ENCODE peak calls at places on chromosomes 5 and 9, in seven cellular contexts. X is neural progenitor cell, K is heart right ventricle, O is cardiac muscle cell, I is IMR-90, Z is DND-41, Y is endodermal cell. R is an unnamed sample.

GRCh38 chr9:96157675-96158074 is 144.3 kb downstream of the HSD17B3 start:
- DNase-seq in X (no peak), K (no peak), O (no peak), I (no peak), Z (no peak), Y (no peak), R (no peak)

GRCh38 chr9:100670719-100671118 is 92.8 kb downstream of the CAVIN4 start:
- DNase-seq in X (no peak), K (no peak), O (no peak), I (no peak), Z (no peak), Y (peak; percentile 52), R (no peak)

GRCh38 chr5:17185776-17186175 is 31.7 kb upstream of the BASP1 start:
- DNase-seq in X (no peak), K (no peak), O (no peak), I (peak; percentile 98), Z (no peak), Y (no peak), R (no peak)

GRCh38 chr9:82549174-82549821 is 513.6 kb downstream of the RASEF start:
- DNase-seq in X (no peak), K (no peak), O (no peak), I (no peak), Z (no peak), Y (peak; percentile 58), R (no peak)

GRCh38 chr5:176810084-176810597 is at the start of gene UNC5A:
- DNase-seq in X (peak; percentile 88), K (peak; percentile 20), O (peak; percentile 77), I (peak; percentile 17), Z (no peak), Y (peak; percentile 91), R (no peak)

GRCh38 chr9:89786650-89787049 is 181.8 kb downstream of the GADD45G start:
- DNase-seq in X (no peak), K (peak; percentile 46), O (no peak), I (no peak), Z (no peak), Y (peak; percentile 13), R (no peak)

GRCh38 chr5:56947052-56947451 is 4.9 kb downstream of the MIER3 start:
- DNase-seq in X (no peak), K (no peak), O (no peak), I (no peak), Z (no peak), Y (no peak), R (no peak)

GRCh38 chr5:179190851-179191505 is 130.8 kb downstream of the ZNF354C start:
- DNase-seq in X (no peak), K (no peak), O (no peak), I (no peak), Z (no peak), Y (no peak), R (peak; percentile 56)

GRCh38 chr5:176187276-176188062 is 50.8 kb upstream of the SIMC1 start:
- DNase-seq in X (no peak), K (no peak), O (no peak), I (no peak), Z (no peak), Y (peak; percentile 76), R (no peak)

GRCh38 chr5:114449836-114450515 is 88.1 kb downstream of the KCNN2 start:
- DNase-seq in X (peak; percentile 88), K (peak; percentile 80), O (peak; percentile 90), I (peak; percentile 72), Z (peak; percentile 46), Y (peak; percentile 90), R (peak; percentile 73)

GRCh38 chr9:79685576-79685975 is 113.8 kb downstream of the TLE4 start:
- DNase-seq in X (no peak), K (no peak), O (no peak), I (peak; percentile 79), Z (no peak), Y (no peak), R (no peak)

GRCh38 chr5:126002222-126002897 is 420.8 kb upstream of the GRAMD2B start:
- DNase-seq in X (no peak), K (peak; percentile 83), O (peak; percentile 6), I (peak; percentile 85), Z (no peak), Y (no peak), R (no peak)

GRCh38 chr5:143176048-143176447 is 227.4 kb downstream of the NR3C1 start:
- DNase-seq in X (no peak), K (no peak), O (no peak), I (peak; percentile 26), Z (no peak), Y (no peak), R (no peak)

GRCh38 chr5:173670130-173670591 is 53.7 kb upstream of the BOD1 start:
- DNase-seq in X (no peak), K (no peak), O (no peak), I (peak; percentile 29), Z (no peak), Y (peak; percentile 37), R (no peak)

GRCh38 chr5:168364151-168364661 is 72.8 kb downstream of the WWC1 start:
- DNase-seq in X (no peak), K (no peak), O (no peak), I (peak; percentile 80), Z (no peak), Y (peak; percentile 56), R (no peak)

GRCh38 chr9:131511880-131512279 is 9.2 kb downstream of the POMT1 start:
- DNase-seq in X (no peak), K (no peak), O (no peak), I (no peak), Z (no peak), Y (no peak), R (no peak)

GRCh38 chr5:115948013-115948605 is 14.2 kb upstream of the LVRN start:
- DNase-seq in X (no peak), K (no peak), O (no peak), I (peak; percentile 33), Z (no peak), Y (no peak), R (no peak)

GRCh38 chr5:115949096-115949495 is 13.2 kb upstream of the LVRN start:
- DNase-seq in X (no peak), K (no peak), O (no peak), I (peak; percentile 66), Z (no peak), Y (no peak), R (no peak)

GRCh38 chr5:115956957-115957356 is 5.3 kb upstream of the LVRN start:
- DNase-seq in X (no peak), K (no peak), O (no peak), I (no peak), Z (no peak), Y (no peak), R (no peak)

GRCh38 chr5:115954144-115954543 is 8.1 kb upstream of the LVRN start:
- DNase-seq in X (no peak), K (no peak), O (no peak), I (no peak), Z (no peak), Y (no peak), R (no peak)

GRCh38 chr5:115952579-115952978 is 9.7 kb upstream of the LVRN start:
- DNase-seq in X (no peak), K (no peak), O (no peak), I (no peak), Z (no peak), Y (no peak), R (no peak)
- H3K4me1 ChIP-seq in X (no peaks in the 10 kb centered on the region), K (no peaks in the 10 kb centered on the region), O (no peaks in the 10 kb centered on the region), I (peaks cover 4% of the 10 kb centered on the region), Z (no peaks in the 10 kb centered on the region), Y (no peaks in the 10 kb centered on the region), R (no peaks in the 10 kb centered on the region)

DNA sequence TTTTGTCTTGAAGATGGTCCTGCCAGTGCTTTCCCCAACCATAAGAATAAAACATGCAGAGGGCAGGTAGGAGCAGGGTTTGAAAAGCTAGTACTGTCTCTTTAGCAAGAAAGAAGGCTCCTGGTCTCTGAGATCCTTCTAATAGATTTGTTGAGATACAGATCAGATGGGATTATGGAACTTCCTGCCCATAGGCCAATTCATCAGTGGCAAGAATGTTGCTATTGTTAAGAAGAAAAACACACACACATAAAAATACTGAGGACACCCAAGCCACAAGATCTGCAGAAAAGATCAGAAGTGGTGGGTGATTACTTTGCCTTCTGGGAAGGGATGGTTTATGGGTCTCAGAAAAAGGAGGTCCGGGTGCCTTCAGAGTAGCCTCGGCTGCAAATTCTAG is 59.8 kb downstream of the TNC start:
- DNase-seq in X (no peak), K (no peak), O (no peak), I (no peak), Z (no peak), Y (no peak), R (no peak)
- H3K36me3 ChIP-seq in X (no peaks in the 10 kb centered on the region), K (no peaks in the 10 kb centered on the region), O (no peaks in the 10 kb centered on the region), I (peaks cover 39% of the 10 kb centered on the region), Z (no peaks in the 10 kb centered on the region), Y (peaks cover 27% of the 10 kb centered on the region), R (no peaks in the 10 kb centered on the region)

GRCh38 chr5:124751031-124751430 is 4.6 kb upstream of the ZNF608 start:
- DNase-seq in X (no peak), K (no peak), O (no peak), I (no peak), Z (no peak), Y (peak; percentile 87), R (no peak)

GRCh38 chr5:124754206-124754927 is 7.9 kb upstream of the ZNF608 start:
- DNase-seq in X (no peak), K (no peak), O (no peak), I (no peak), Z (no peak), Y (no peak), R (no peak)

GRCh38 chr5:124752854-124753720 is 6.6 kb upstream of the ZNF608 start:
- DNase-seq in X (no peak), K (no peak), O (no peak), I (no peak), Z (no peak), Y (no peak), R (no peak)

GRCh38 chr5:124760608-124761390 is 14.4 kb upstream of the ZNF608 start:
- DNase-seq in X (peak; percentile 55), K (no peak), O (no peak), I (no peak), Z (no peak), Y (no peak), R (no peak)

DNA sequence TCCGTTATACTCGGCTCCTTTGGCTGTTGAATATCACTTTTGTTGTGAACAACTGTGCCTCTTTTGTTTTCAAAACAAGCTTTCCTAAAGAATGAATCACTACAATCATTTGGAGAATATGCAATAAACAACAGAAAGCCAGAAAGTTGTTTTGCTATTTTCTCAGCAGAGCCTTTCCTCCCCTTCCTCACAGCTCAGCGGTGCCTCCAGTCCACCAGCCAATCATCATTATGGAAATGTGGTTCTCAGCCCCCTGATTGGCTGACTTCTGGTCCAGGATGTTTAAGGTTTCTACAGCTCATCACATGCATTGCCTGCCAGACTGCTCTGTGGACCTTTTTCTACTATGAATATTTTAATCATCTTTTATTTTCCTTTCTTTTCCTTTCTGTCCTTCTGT is 9.1 kb upstream of the ZNF608 start:
- DNase-seq in X (no peak), K (no peak), O (no peak), I (no peak), Z (peak; percentile 10), Y (no peak), R (no peak)
- H3K4me3 ChIP-seq in X (no peak overlapping the region), K (no peak overlapping the region), O (no peak overlapping the region), I (no peak overlapping the region), Z (no peak overlapping the region), Y (no peak overlapping the region), R (no peak overlapping the region)

GRCh38 chr5:14235872-14236271 is 92.7 kb downstream of the TRIO start:
- DNase-seq in X (no peak), K (no peak), O (no peak), I (no peak), Z (no peak), Y (no peak), R (no peak)
- H3K4me1 ChIP-seq in X (peaks cover 41% of the 10 kb centered on the region), K (peaks cover 48% of the 10 kb centered on the region), O (peaks cover 6% of the 10 kb centered on the region), I (peaks cover 37% of the 10 kb centered on the region), Z (no peaks in the 10 kb centered on the region), Y (no peaks in the 10 kb centered on the region), R (peaks cover 6% of the 10 kb centered on the region)

R was measured in upper lobe of right lung.